ENCODE peak calls at places on chromosomes 3 and 15, in eight cellular contexts. One of them, this sample, is unnamed. For H3K27me3, the result is how much of the 10 kb centered on the place peaks cover.

GRCh38 chr3:126917232-126917804 is 65.6 kb upstream of the PLXNA1 start:
- DNase-seq in BJ: no peak
- DNase-seq in AG04450: no peak
- DNase-seq in transverse colon: no peak
- DNase-seq in adrenal gland: no peak
- DNase-seq in CD8-positive, alpha-beta T cell: no peak
- DNase-seq in H7: no peak
- DNase-seq in A673: no peak
- DNase-seq in this sample: no peak

GRCh38 chr3:175075269-175075668 is 216.1 kb downstream of the NAALADL2 start:
- DNase-seq in BJ: no peak
- DNase-seq in AG04450: no peak
- DNase-seq in transverse colon: no peak
- DNase-seq in adrenal gland: no peak
- DNase-seq in CD8-positive, alpha-beta T cell: no peak
- DNase-seq in H7: no peak
- DNase-seq in A673: no peak
- DNase-seq in this sample: peak

GRCh38 chr3:196080517-196080841 is 1.4 kb downstream of the TFRC start:
- DNase-seq in BJ: no peak
- DNase-seq in AG04450: no peak
- DNase-seq in transverse colon: peak
- DNase-seq in adrenal gland: no peak
- DNase-seq in CD8-positive, alpha-beta T cell: no peak
- DNase-seq in H7: no peak
- DNase-seq in A673: no peak
- DNase-seq in this sample: no peak

GRCh38 chr3:153073636-153074035 is 88.4 kb upstream of the RAP2B start:
- DNase-seq in BJ: no peak
- DNase-seq in AG04450: no peak
- DNase-seq in transverse colon: no peak
- DNase-seq in adrenal gland: no peak
- DNase-seq in CD8-positive, alpha-beta T cell: no peak
- DNase-seq in H7: no peak
- DNase-seq in A673: no peak
- DNase-seq in this sample: no peak

GRCh38 chr15:40958146-40958545 is 4.9 kb downstream of the CHAC1 start:
- DNase-seq in BJ: no peak
- DNase-seq in AG04450: no peak
- DNase-seq in transverse colon: no peak
- DNase-seq in adrenal gland: no peak
- DNase-seq in CD8-positive, alpha-beta T cell: no peak
- DNase-seq in H7: no peak
- DNase-seq in A673: no peak
- DNase-seq in this sample: no peak

GRCh38 chr3:38040400-38040799 is 1.4 kb downstream of the DLEC1 start:
- DNase-seq in BJ: no peak
- DNase-seq in AG04450: no peak
- DNase-seq in transverse colon: peak
- DNase-seq in adrenal gland: no peak
- DNase-seq in CD8-positive, alpha-beta T cell: no peak
- DNase-seq in H7: no peak
- DNase-seq in A673: no peak
- DNase-seq in this sample: no peak

GRCh38 chr3:138995706-138996105 is 10.4 kb downstream of the PRR23A start:
- DNase-seq in BJ: no peak
- DNase-seq in AG04450: no peak
- DNase-seq in transverse colon: no peak
- DNase-seq in adrenal gland: no peak
- DNase-seq in CD8-positive, alpha-beta T cell: no peak
- DNase-seq in H7: no peak
- DNase-seq in A673: no peak
- DNase-seq in this sample: no peak

GRCh38 chr15:92908369-92909057 is 8.4 kb downstream of the CHD2 start:
- DNase-seq in BJ: no peak
- DNase-seq in AG04450: no peak
- DNase-seq in transverse colon: no peak
- DNase-seq in adrenal gland: no peak
- DNase-seq in CD8-positive, alpha-beta T cell: no peak
- DNase-seq in H7: no peak
- DNase-seq in A673: no peak
- DNase-seq in this sample: no peak

GRCh38 chr3:51705276-51706020 is 1.4 kb upstream of the GRM2 start:
- DNase-seq in BJ: no peak
- DNase-seq in AG04450: no peak
- DNase-seq in transverse colon: no peak
- DNase-seq in adrenal gland: no peak
- DNase-seq in CD8-positive, alpha-beta T cell: no peak
- DNase-seq in H7: peak
- DNase-seq in A673: no peak
- DNase-seq in this sample: no peak

GRCh38 chr15:70488002-70488605 is 275.3 kb downstream of the UACA start:
- DNase-seq in BJ: no peak
- DNase-seq in AG04450: no peak
- DNase-seq in transverse colon: peak
- DNase-seq in adrenal gland: peak
- DNase-seq in CD8-positive, alpha-beta T cell: peak
- DNase-seq in H7: peak
- DNase-seq in A673: peak
- DNase-seq in this sample: no peak

GRCh38 chr15:69576035-69576526 is 123.5 kb downstream of the RPLP1 start:
- DNase-seq in BJ: no peak
- DNase-seq in AG04450: no peak
- DNase-seq in transverse colon: peak
- DNase-seq in adrenal gland: peak
- DNase-seq in CD8-positive, alpha-beta T cell: peak
- DNase-seq in H7: peak
- DNase-seq in A673: peak
- DNase-seq in this sample: no peak

GRCh38 chr3:14834121-14834520 is 15.4 kb downstream of the FGD5 start:
- DNase-seq in BJ: no peak
- DNase-seq in AG04450: no peak
- DNase-seq in transverse colon: no peak
- DNase-seq in adrenal gland: no peak
- DNase-seq in CD8-positive, alpha-beta T cell: no peak
- DNase-seq in H7: no peak
- DNase-seq in A673: no peak
- DNase-seq in this sample: no peak

GRCh38 chr3:99789322-99789721 is 28.3 kb upstream of the CMSS1 start:
- DNase-seq in BJ: no peak
- DNase-seq in AG04450: peak
- DNase-seq in transverse colon: peak
- DNase-seq in adrenal gland: peak
- DNase-seq in CD8-positive, alpha-beta T cell: no peak
- DNase-seq in H7: peak
- DNase-seq in A673: peak
- DNase-seq in this sample: peak

GRCh38 chr3:166205158-166205557 is 367.9 kb upstream of the BCHE start:
- DNase-seq in BJ: no peak
- DNase-seq in AG04450: no peak
- DNase-seq in transverse colon: no peak
- DNase-seq in adrenal gland: no peak
- DNase-seq in CD8-positive, alpha-beta T cell: no peak
- DNase-seq in H7: no peak
- DNase-seq in A673: no peak
- DNase-seq in this sample: no peak

GRCh38 chr3:12869025-12869695 is 27.8 kb upstream of the RPL32 start:
- DNase-seq in BJ: no peak
- DNase-seq in AG04450: no peak
- DNase-seq in transverse colon: peak
- DNase-seq in adrenal gland: peak
- DNase-seq in CD8-positive, alpha-beta T cell: no peak
- DNase-seq in H7: peak
- DNase-seq in A673: no peak
- DNase-seq in this sample: no peak

GRCh38 chr3:194761384-194761783 is 75.7 kb downstream of the FAM43A start:
- DNase-seq in BJ: no peak
- DNase-seq in AG04450: no peak
- DNase-seq in transverse colon: no peak
- DNase-seq in adrenal gland: no peak
- DNase-seq in CD8-positive, alpha-beta T cell: no peak
- DNase-seq in H7: peak
- DNase-seq in A673: no peak
- DNase-seq in this sample: no peak

GRCh38 chr15:62533687-62534086 is 368.6 kb upstream of the C2CD4B start:
- DNase-seq in BJ: no peak
- DNase-seq in AG04450: no peak
- DNase-seq in transverse colon: no peak
- DNase-seq in adrenal gland: no peak
- DNase-seq in CD8-positive, alpha-beta T cell: no peak
- DNase-seq in H7: no peak
- DNase-seq in A673: no peak
- DNase-seq in this sample: no peak

DNA sequence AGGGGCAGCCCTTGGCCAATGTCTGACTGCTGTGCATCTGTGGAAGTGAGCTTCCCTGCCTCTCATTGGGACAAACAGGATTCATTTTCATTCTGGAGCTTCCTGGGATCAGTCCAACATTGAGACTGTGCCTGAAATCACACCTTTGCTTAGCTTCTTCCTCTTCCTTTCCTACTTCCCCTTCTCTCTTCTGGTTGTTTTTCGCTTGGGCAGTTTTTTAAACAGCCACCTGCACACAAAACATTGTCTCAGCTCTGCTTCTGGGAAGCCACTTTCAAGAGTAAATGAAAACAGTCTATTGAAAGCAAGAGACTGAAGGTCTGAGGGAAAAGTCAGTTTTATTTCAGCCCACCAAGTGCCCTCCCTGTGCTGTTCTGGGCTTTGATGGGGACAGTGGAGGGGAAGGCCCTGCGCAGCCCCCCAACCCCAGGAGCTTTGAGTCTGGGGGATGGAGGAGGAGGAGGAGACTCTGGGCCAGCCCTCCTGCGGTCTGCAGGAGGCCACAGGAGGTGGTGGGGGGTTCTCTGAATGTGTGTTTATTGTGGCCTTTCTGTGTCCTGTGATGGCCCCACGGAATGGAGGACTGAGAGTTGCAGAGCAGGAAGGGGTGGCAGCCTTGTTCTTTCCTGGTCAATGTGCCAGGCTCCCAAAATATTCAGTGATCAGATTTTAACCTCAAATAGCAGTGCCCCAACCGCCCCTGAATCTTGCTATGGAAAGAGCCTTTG is 7.8 kb upstream of the ISLR2 start:
- DNase-seq in BJ: no peak
- DNase-seq in AG04450: no peak
- DNase-seq in transverse colon: no peak
- DNase-seq in adrenal gland: no peak
- DNase-seq in CD8-positive, alpha-beta T cell: no peak
- DNase-seq in H7: no peak
- DNase-seq in A673: no peak
- DNase-seq in this sample: no peak
- H3K27me3 ChIP-seq in BJ: under half
- H3K27me3 ChIP-seq in AG04450: half or more
- H3K27me3 ChIP-seq in transverse colon: under half
- H3K27me3 ChIP-seq in adrenal gland: under half
- H3K27me3 ChIP-seq in CD8-positive, alpha-beta T cell: under half
- H3K27me3 ChIP-seq in H7: under half
- H3K27me3 ChIP-seq in A673: under half
- H3K27me3 ChIP-seq in this sample: under half

GRCh38 chr3:10995871-10996270 is 3.3 kb downstream of the SLC6A1 start:
- DNase-seq in BJ: no peak
- DNase-seq in AG04450: no peak
- DNase-seq in transverse colon: no peak
- DNase-seq in adrenal gland: no peak
- DNase-seq in CD8-positive, alpha-beta T cell: no peak
- DNase-seq in H7: no peak
- DNase-seq in A673: no peak
- DNase-seq in this sample: no peak
- H3K27me3 ChIP-seq in BJ: under half
- H3K27me3 ChIP-seq in AG04450: half or more
- H3K27me3 ChIP-seq in transverse colon: half or more
- H3K27me3 ChIP-seq in adrenal gland: under half
- H3K27me3 ChIP-seq in CD8-positive, alpha-beta T cell: under half
- H3K27me3 ChIP-seq in H7: under half
- H3K27me3 ChIP-seq in A673: half or more
- H3K27me3 ChIP-seq in this sample: half or more

GRCh38 chr3:129060276-129061076 is at the start of gene GP9:
- DNase-seq in BJ: no peak
- DNase-seq in AG04450: no peak
- DNase-seq in transverse colon: no peak
- DNase-seq in adrenal gland: no peak
- DNase-seq in CD8-positive, alpha-beta T cell: no peak
- DNase-seq in H7: no peak
- DNase-seq in A673: no peak
- DNase-seq in this sample: no peak
- H3K27me3 ChIP-seq in BJ: under half
- H3K27me3 ChIP-seq in AG04450: under half
- H3K27me3 ChIP-seq in transverse colon: under half
- H3K27me3 ChIP-seq in adrenal gland: under half
- H3K27me3 ChIP-seq in CD8-positive, alpha-beta T cell: under half
- H3K27me3 ChIP-seq in H7: under half
- H3K27me3 ChIP-seq in A673: under half
- H3K27me3 ChIP-seq in this sample: under half

GRCh38 chr15:98416222-98416835 is 232.0 kb upstream of the IGF1R start:
- DNase-seq in BJ: no peak
- DNase-seq in AG04450: no peak
- DNase-seq in transverse colon: no peak
- DNase-seq in adrenal gland: no peak
- DNase-seq in CD8-positive, alpha-beta T cell: no peak
- DNase-seq in H7: no peak
- DNase-seq in A673: no peak
- DNase-seq in this sample: no peak

GRCh38 chr15:98417346-98417745 is 231.0 kb upstream of the IGF1R start:
- DNase-seq in BJ: no peak
- DNase-seq in AG04450: no peak
- DNase-seq in transverse colon: no peak
- DNase-seq in adrenal gland: no peak
- DNase-seq in CD8-positive, alpha-beta T cell: no peak
- DNase-seq in H7: no peak
- DNase-seq in A673: no peak
- DNase-seq in this sample: no peak

GRCh38 chr15:98412852-98413251 is 235.5 kb upstream of the IGF1R start:
- DNase-seq in BJ: no peak
- DNase-seq in AG04450: no peak
- DNase-seq in transverse colon: no peak
- DNase-seq in adrenal gland: no peak
- DNase-seq in CD8-positive, alpha-beta T cell: no peak
- DNase-seq in H7: no peak
- DNase-seq in A673: peak
- DNase-seq in this sample: no peak

GRCh38 chr15:98410328-98410727 is 238.0 kb upstream of the IGF1R start:
- DNase-seq in BJ: no peak
- DNase-seq in AG04450: no peak
- DNase-seq in transverse colon: no peak
- DNase-seq in adrenal gland: no peak
- DNase-seq in CD8-positive, alpha-beta T cell: no peak
- DNase-seq in H7: no peak
- DNase-seq in A673: no peak
- DNase-seq in this sample: no peak

GRCh38 chr15:98413973-98414546 is 234.3 kb upstream of the IGF1R start:
- DNase-seq in BJ: no peak
- DNase-seq in AG04450: no peak
- DNase-seq in transverse colon: no peak
- DNase-seq in adrenal gland: no peak
- DNase-seq in CD8-positive, alpha-beta T cell: no peak
- DNase-seq in H7: no peak
- DNase-seq in A673: no peak
- DNase-seq in this sample: no peak
- H3K27me3 ChIP-seq in BJ: under half
- H3K27me3 ChIP-seq in AG04450: under half
- H3K27me3 ChIP-seq in transverse colon: under half
- H3K27me3 ChIP-seq in adrenal gland: under half
- H3K27me3 ChIP-seq in CD8-positive, alpha-beta T cell: under half
- H3K27me3 ChIP-seq in H7: under half
- H3K27me3 ChIP-seq in A673: under half
- H3K27me3 ChIP-seq in this sample: under half

GRCh38 chr15:95368211-95368610 is 962.3 kb upstream of the NR2F2 start:
- DNase-seq in BJ: no peak
- DNase-seq in AG04450: no peak
- DNase-seq in transverse colon: no peak
- DNase-seq in adrenal gland: no peak
- DNase-seq in CD8-positive, alpha-beta T cell: no peak
- DNase-seq in H7: no peak
- DNase-seq in A673: peak
- DNase-seq in this sample: peak
- H3K27me3 ChIP-seq in BJ: under half
- H3K27me3 ChIP-seq in AG04450: under half
- H3K27me3 ChIP-seq in transverse colon: under half
- H3K27me3 ChIP-seq in adrenal gland: under half
- H3K27me3 ChIP-seq in CD8-positive, alpha-beta T cell: under half
- H3K27me3 ChIP-seq in H7: under half
- H3K27me3 ChIP-seq in A673: under half
- H3K27me3 ChIP-seq in this sample: under half